ENCODE peak calls at places on chromosome 2, in seven cellular contexts. R is breast epithelium, V is GM23338, M is stomach, B is A549, H is lower lobe of right lung, W is H1. E is an unnamed sample.

GRCh38 chr2:233241803-233242202 is 9.7 kb upstream of the ATG16L1 start:
- DNase-seq in R (no peak), V (peak), M (peak), B (no peak), H (no peak), W (no peak), E (no peak)

GRCh38 chr2:111905990-111906735 is 7.8 kb downstream of the MERTK start:
- DNase-seq in R (peak), V (no peak), M (no peak), B (no peak), H (no peak), W (no peak), E (no peak)

GRCh38 chr2:229376866-229377265 is 105.8 kb upstream of the PID1 start:
- DNase-seq in R (no peak), V (no peak), M (no peak), B (no peak), H (no peak), W (no peak), E (no peak)

GRCh38 chr2:43754180-43754579 is 19.7 kb upstream of the DYNC2LI1 start:
- DNase-seq in R (no peak), V (peak), M (no peak), B (no peak), H (no peak), W (no peak), E (no peak)

GRCh38 chr2:28166956-28167355 is 225.7 kb upstream of the FOSL2 start:
- DNase-seq in R (no peak), V (no peak), M (no peak), B (peak), H (no peak), W (no peak), E (no peak)

GRCh38 chr2:96828436-96828835 is 12.4 kb downstream of the CNNM3 start:
- DNase-seq in R (no peak), V (no peak), M (no peak), B (no peak), H (no peak), W (no peak), E (no peak)

GRCh38 chr2:43791035-43791434 is 17.2 kb downstream of the DYNC2LI1 start:
- DNase-seq in R (no peak), V (no peak), M (no peak), B (no peak), H (no peak), W (no peak), E (no peak)

GRCh38 chr2:102245266-102246151 is 58.7 kb downstream of the IL1RL2 start:
- DNase-seq in R (no peak), V (peak), M (no peak), B (no peak), H (no peak), W (peak), E (no peak)

GRCh38 chr2:73993376-73993775 is 8.7 kb downstream of the TET3 start:
- DNase-seq in R (no peak), V (no peak), M (no peak), B (no peak), H (no peak), W (no peak), E (no peak)

GRCh38 chr2:190701586-190701985 is 52.7 kb downstream of the NAB1 start:
- DNase-seq in R (no peak), V (no peak), M (no peak), B (no peak), H (no peak), W (no peak), E (no peak)

GRCh38 chr2:190696792-190697398 is 48.0 kb downstream of the NAB1 start:
- DNase-seq in R (no peak), V (peak), M (no peak), B (no peak), H (no peak), W (no peak), E (no peak)

GRCh38 chr2:190697421-190697820 is 48.5 kb downstream of the NAB1 start:
- DNase-seq in R (no peak), V (no peak), M (no peak), B (no peak), H (no peak), W (no peak), E (no peak)

GRCh38 chr2:190695739-190696138 is 46.9 kb downstream of the NAB1 start:
- DNase-seq in R (no peak), V (no peak), M (no peak), B (no peak), H (no peak), W (no peak), E (no peak)

DNA sequence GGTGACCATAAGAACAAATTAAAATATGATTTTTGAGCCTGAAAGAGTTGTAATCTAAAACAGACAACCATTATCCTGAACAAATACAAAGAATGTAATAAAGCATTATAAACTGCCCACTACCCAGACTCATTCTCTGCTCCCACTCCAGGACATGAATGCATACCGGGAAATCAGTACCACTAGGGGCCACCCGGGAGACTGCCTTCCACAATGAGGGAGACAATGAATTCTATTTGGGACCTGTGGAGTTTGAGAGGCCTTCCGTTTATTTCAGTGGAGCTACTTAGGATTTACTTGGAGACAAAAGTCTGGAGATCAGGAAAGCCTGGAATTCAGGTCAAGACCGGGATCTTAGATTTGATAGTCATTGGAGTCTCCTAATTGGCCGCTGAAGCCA is 50.0 kb downstream of the NAB1 start:
- DNase-seq in R (no peak), V (peak), M (no peak), B (no peak), H (no peak), W (no peak), E (no peak)
- TF ChIP-seq CTCF in R (no peak), V (peak), M (no peak), B (no peak), H (no peak), W (peak), E (no peak)

GRCh38 chr2:241722896-241723454 is 11.5 kb upstream of the D2HGDH start:
- DNase-seq in R (no peak), V (no peak), M (no peak), B (no peak), H (no peak), W (no peak), E (peak)

GRCh38 chr2:241724975-241725870 is 9.2 kb upstream of the D2HGDH start:
- DNase-seq in R (no peak), V (no peak), M (no peak), B (no peak), H (no peak), W (no peak), E (no peak)

GRCh38 chr2:241726459-241726858 is 8.0 kb upstream of the D2HGDH start:
- DNase-seq in R (no peak), V (no peak), M (no peak), B (no peak), H (no peak), W (no peak), E (no peak)

GRCh38 chr2:241721852-241722251 is 12.6 kb upstream of the D2HGDH start:
- DNase-seq in R (no peak), V (no peak), M (no peak), B (no peak), H (no peak), W (no peak), E (no peak)

DNA sequence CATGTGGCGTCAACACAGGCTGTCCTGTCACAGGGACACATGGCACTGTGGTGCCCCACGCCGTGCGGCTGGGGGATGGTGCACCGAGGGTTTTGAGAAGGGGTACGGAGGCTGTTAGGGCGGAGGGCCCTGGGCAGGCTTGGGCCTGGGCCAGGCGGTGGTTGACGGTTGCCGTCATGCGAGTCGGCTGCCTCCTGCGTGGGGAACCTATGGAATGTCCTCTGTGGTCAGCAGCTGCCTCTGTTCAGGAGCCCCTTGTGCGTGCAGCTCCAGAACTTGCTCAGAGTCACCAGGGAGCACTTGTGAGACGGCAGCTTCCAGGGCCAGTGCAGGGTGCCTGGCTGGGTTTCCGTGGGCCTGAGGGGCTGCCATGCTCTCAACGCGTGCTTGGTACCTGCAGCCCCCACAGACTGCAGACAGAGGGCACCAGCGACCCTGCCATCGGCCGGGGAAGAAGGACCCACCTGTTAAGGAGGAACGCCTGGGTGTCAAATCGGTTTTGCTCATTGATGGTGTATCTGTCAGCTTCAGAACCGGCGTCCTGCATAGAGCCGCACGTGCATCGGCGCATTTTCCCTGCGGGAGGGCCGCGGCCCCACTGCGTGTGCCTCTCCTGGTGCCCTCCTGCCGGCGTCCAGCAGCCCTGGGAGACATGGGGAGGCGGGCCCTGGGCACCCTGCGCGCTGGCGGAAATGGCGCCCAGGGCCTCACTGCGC is 10.0 kb upstream of the D2HGDH start:
- DNase-seq in R (no peak), V (peak), M (no peak), B (no peak), H (no peak), W (peak), E (peak)
- TF ChIP-seq CTCF in R (no peak), V (peak), M (no peak), B (no peak), H (peak), W (peak), E (peak)

GRCh38 chr2:231615058-231615671 is 22.5 kb downstream of the TEX44 start:
- DNase-seq in R (no peak), V (peak), M (no peak), B (no peak), H (no peak), W (peak), E (no peak)
- TF ChIP-seq CTCF in R (no peak), V (peak), M (no peak), B (no peak), H (no peak), W (no peak), E (no peak)

GRCh38 chr2:122100371-122101150 is 345.1 kb downstream of the TSN start:
- DNase-seq in R (no peak), V (peak), M (no peak), B (no peak), H (no peak), W (no peak), E (no peak)

GRCh38 chr2:122096788-122097187 is 341.3 kb downstream of the TSN start:
- DNase-seq in R (no peak), V (no peak), M (no peak), B (no peak), H (no peak), W (no peak), E (no peak)

GRCh38 chr2:122098301-122098700 is 342.9 kb downstream of the TSN start:
- DNase-seq in R (no peak), V (no peak), M (no peak), B (no peak), H (no peak), W (no peak), E (no peak)

GRCh38 chr2:122105171-122105884 is 349.9 kb downstream of the TSN start:
- DNase-seq in R (no peak), V (no peak), M (no peak), B (no peak), H (no peak), W (no peak), E (no peak)

GRCh38 chr2:122101319-122101718 is 345.9 kb downstream of the TSN start:
- DNase-seq in R (no peak), V (no peak), M (no peak), B (no peak), H (no peak), W (no peak), E (no peak)
- TF ChIP-seq CTCF in R (no peak), V (no peak), M (no peak), B (no peak), H (no peak), W (no peak), E (no peak)

GRCh38 chr2:238513346-238513745 is 86.6 kb downstream of the ASB1 start:
- DNase-seq in R (no peak), V (peak), M (no peak), B (peak), H (peak), W (peak), E (no peak)
- TF ChIP-seq CTCF in R (peak), V (peak), M (no peak), B (peak), H (peak), W (peak), E (peak)

GRCh38 chr2:31260870-31261269 is 26.9 kb downstream of the EHD3 start:
- DNase-seq in R (no peak), V (no peak), M (no peak), B (no peak), H (no peak), W (no peak), E (no peak)

GRCh38 chr2:31266804-31267203 is 32.9 kb downstream of the EHD3 start:
- DNase-seq in R (no peak), V (no peak), M (no peak), B (no peak), H (no peak), W (no peak), E (no peak)

GRCh38 chr2:31267437-31268120 is 33.6 kb downstream of the EHD3 start:
- DNase-seq in R (no peak), V (no peak), M (no peak), B (no peak), H (no peak), W (no peak), E (no peak)

GRCh38 chr2:31265234-31265633 is 31.3 kb downstream of the EHD3 start:
- DNase-seq in R (no peak), V (no peak), M (no peak), B (no peak), H (no peak), W (no peak), E (no peak)

GRCh38 chr2:31263636-31264190 is 29.8 kb downstream of the EHD3 start:
- DNase-seq in R (peak), V (no peak), M (no peak), B (no peak), H (no peak), W (no peak), E (no peak)
- TF ChIP-seq CTCF in R (no peak), V (no peak), M (no peak), B (no peak), H (no peak), W (no peak), E (no peak)

DNA sequence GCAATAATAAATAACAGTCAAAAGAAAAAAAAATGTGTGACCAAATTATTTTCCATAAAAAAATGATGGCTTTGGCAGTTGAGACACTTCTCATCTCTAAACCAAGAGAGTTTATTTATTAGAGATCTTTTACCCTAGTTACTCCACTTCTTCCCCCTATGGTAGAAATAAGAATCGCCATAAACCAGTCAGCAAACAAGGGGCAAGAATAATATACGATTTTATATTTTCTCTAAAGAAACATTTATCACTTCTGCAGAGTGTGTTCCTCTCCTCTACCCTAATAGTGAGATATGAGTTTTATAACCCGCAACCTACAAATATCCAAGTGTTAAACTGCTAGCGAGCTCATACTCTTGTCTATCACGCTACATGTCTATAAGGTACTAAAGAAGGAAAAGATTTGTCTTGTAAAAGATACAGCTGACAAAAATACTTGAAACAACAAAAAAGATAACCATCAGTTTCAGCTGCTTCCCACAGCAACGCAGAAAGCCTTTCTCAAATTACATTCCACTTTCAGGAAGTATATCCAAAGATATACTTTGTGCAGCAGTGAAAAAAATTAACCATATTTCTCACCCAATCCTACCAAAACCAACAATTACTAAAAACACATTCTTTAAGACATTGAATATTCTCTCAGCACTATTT is 2.2 kb downstream of the RNF103 start:
- DNase-seq in R (no peak), V (no peak), M (no peak), B (no peak), H (no peak), W (no peak), E (no peak)
- TF ChIP-seq CTCF in R (no peak), V (no peak), M (no peak), B (no peak), H (no peak), W (no peak), E (no peak)